ENCODE peak calls at places on chromosomes 13 and 19, in nine cellular contexts. One of them, this sample, is unnamed.

GRCh38 chr13:19150712-19151228 is 30.9 kb downstream of the TUBA3C start:
- DNase-seq in adrenal gland: peak; percentile 18
- DNase-seq in tibial artery: no peak
- DNase-seq in fibroblast of lung: no peak
- DNase-seq in esophagus squamous epithelium: no peak
- DNase-seq in lower leg skin: no peak
- DNase-seq in psoas muscle: peak; percentile 66
- DNase-seq in AG10803: no peak
- DNase-seq in uterus: no peak
- DNase-seq in this sample: no peak

GRCh38 chr13:107881362-107881761 is 334.0 kb downstream of the LIG4 start:
- DNase-seq in adrenal gland: no peak
- DNase-seq in tibial artery: no peak
- DNase-seq in fibroblast of lung: peak; percentile 53
- DNase-seq in esophagus squamous epithelium: no peak
- DNase-seq in lower leg skin: no peak
- DNase-seq in psoas muscle: no peak
- DNase-seq in AG10803: no peak
- DNase-seq in uterus: no peak
- DNase-seq in this sample: no peak

GRCh38 chr19:22503524-22503923 is 81.4 kb upstream of the ZNF98 start:
- DNase-seq in adrenal gland: no peak
- DNase-seq in tibial artery: no peak
- DNase-seq in fibroblast of lung: no peak
- DNase-seq in esophagus squamous epithelium: no peak
- DNase-seq in lower leg skin: no peak
- DNase-seq in psoas muscle: no peak
- DNase-seq in AG10803: no peak
- DNase-seq in uterus: no peak
- DNase-seq in this sample: no peak

GRCh38 chr19:33700408-33700757 is 78.6 kb downstream of the CHST8 start:
- DNase-seq in adrenal gland: no peak
- DNase-seq in tibial artery: no peak
- DNase-seq in fibroblast of lung: no peak
- DNase-seq in esophagus squamous epithelium: no peak
- DNase-seq in lower leg skin: no peak
- DNase-seq in psoas muscle: no peak
- DNase-seq in AG10803: no peak
- DNase-seq in uterus: no peak
- DNase-seq in this sample: no peak

GRCh38 chr13:114119196-114119595 is 13.2 kb downstream of the RASA3 start:
- DNase-seq in adrenal gland: no peak
- DNase-seq in tibial artery: no peak
- DNase-seq in fibroblast of lung: peak; percentile 90
- DNase-seq in esophagus squamous epithelium: no peak
- DNase-seq in lower leg skin: no peak
- DNase-seq in psoas muscle: peak; percentile 58
- DNase-seq in AG10803: peak; percentile 91
- DNase-seq in uterus: peak; percentile 52
- DNase-seq in this sample: no peak

GRCh38 chr19:18875726-18876125 is 20.2 kb downstream of the CERS1 start:
- DNase-seq in adrenal gland: no peak
- DNase-seq in tibial artery: no peak
- DNase-seq in fibroblast of lung: peak; percentile 47
- DNase-seq in esophagus squamous epithelium: no peak
- DNase-seq in lower leg skin: no peak
- DNase-seq in psoas muscle: no peak
- DNase-seq in AG10803: peak; percentile 83
- DNase-seq in uterus: no peak
- DNase-seq in this sample: no peak

GRCh38 chr13:45916036-45916435 is 64.5 kb upstream of the SIAH3 start:
- DNase-seq in adrenal gland: no peak
- DNase-seq in tibial artery: no peak
- DNase-seq in fibroblast of lung: no peak
- DNase-seq in esophagus squamous epithelium: no peak
- DNase-seq in lower leg skin: no peak
- DNase-seq in psoas muscle: no peak
- DNase-seq in AG10803: no peak
- DNase-seq in uterus: no peak
- DNase-seq in this sample: no peak

GRCh38 chr19:54478677-54479266 is 5.7 kb upstream of the CDC42EP5 start:
- DNase-seq in adrenal gland: no peak
- DNase-seq in tibial artery: no peak
- DNase-seq in fibroblast of lung: peak; percentile 54
- DNase-seq in esophagus squamous epithelium: no peak
- DNase-seq in lower leg skin: no peak
- DNase-seq in psoas muscle: no peak
- DNase-seq in AG10803: peak; percentile 48
- DNase-seq in uterus: no peak
- DNase-seq in this sample: no peak

GRCh38 chr19:38728752-38729541 is 15.3 kb downstream of the CAPN12 start:
- DNase-seq in adrenal gland: peak; percentile 37
- DNase-seq in tibial artery: no peak
- DNase-seq in fibroblast of lung: no peak
- DNase-seq in esophagus squamous epithelium: no peak
- DNase-seq in lower leg skin: peak; percentile 85
- DNase-seq in psoas muscle: peak; percentile 50
- DNase-seq in AG10803: no peak
- DNase-seq in uterus: peak; percentile 27
- DNase-seq in this sample: no peak

GRCh38 chr19:58037927-58038687 is 4.3 kb downstream of the ZSCAN1 start:
- DNase-seq in adrenal gland: no peak
- DNase-seq in tibial artery: no peak
- DNase-seq in fibroblast of lung: no peak
- DNase-seq in esophagus squamous epithelium: no peak
- DNase-seq in lower leg skin: no peak
- DNase-seq in psoas muscle: no peak
- DNase-seq in AG10803: no peak
- DNase-seq in uterus: no peak
- DNase-seq in this sample: no peak

GRCh38 chr19:1651061-1651547 is 1.3 kb downstream of the TCF3 start:
- DNase-seq in adrenal gland: no peak
- DNase-seq in tibial artery: no peak
- DNase-seq in fibroblast of lung: peak; percentile 42
- DNase-seq in esophagus squamous epithelium: no peak
- DNase-seq in lower leg skin: no peak
- DNase-seq in psoas muscle: no peak
- DNase-seq in AG10803: peak; percentile 12
- DNase-seq in uterus: no peak
- DNase-seq in this sample: no peak

DNA sequence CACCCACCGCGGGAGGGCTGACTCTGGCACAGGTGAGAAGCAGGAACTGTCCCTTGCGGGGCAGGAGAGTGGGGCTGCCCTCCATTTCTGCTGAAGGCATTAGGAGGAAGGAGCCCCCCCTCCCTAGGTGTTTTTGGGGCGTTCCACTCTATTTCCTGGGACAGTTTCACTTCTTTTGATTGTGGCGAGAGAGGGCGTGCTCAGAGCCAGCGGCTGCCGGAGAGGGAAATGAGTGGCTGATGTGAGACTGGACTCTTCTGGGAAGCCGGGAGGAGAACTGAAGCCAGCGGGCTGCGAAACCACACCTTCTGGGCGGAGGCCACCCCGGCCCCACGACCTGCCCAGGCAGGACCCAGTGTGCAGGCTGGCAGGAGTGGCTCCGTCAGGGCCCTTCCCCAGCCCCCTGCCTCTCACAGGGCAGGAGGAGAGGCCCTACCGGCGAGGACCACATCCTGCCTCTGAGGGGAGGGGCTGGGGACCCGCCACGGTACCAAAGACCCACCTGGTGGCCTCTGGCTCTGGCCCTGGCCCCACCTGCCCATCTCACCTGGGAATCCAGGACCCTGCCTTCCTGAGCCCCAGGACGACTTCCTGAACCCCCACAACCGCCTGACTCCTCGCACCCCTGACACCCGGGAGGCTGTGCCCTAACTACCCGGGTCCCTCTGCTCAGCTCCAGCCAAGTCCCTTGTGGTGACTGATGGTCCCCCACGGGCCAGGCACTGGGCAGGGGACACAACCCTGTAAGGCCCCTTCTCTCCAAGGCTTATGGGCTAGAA is 25.9 kb downstream of the MPND start:
- DNase-seq in adrenal gland: peak; percentile 50
- DNase-seq in tibial artery: no peak
- DNase-seq in fibroblast of lung: no peak
- DNase-seq in esophagus squamous epithelium: no peak
- DNase-seq in lower leg skin: peak; percentile 90
- DNase-seq in psoas muscle: peak; percentile 73
- DNase-seq in AG10803: peak; percentile 31
- DNase-seq in uterus: peak; percentile 62
- DNase-seq in this sample: no peak
- H3K4me3 ChIP-seq in adrenal gland: no peak overlapping the region
- H3K4me3 ChIP-seq in tibial artery: peak overlapping the region; percentile 8
- H3K4me3 ChIP-seq in fibroblast of lung: no peak overlapping the region
- H3K4me3 ChIP-seq in esophagus squamous epithelium: peak overlapping the region; percentile 37
- H3K4me3 ChIP-seq in lower leg skin: no peak overlapping the region
- H3K4me3 ChIP-seq in psoas muscle: peak overlapping the region; percentile 43
- H3K4me3 ChIP-seq in AG10803: no peak overlapping the region
- H3K4me3 ChIP-seq in uterus: peak overlapping the region; percentile 1
- H3K4me3 ChIP-seq in this sample: peak overlapping the region; percentile 56

DNA sequence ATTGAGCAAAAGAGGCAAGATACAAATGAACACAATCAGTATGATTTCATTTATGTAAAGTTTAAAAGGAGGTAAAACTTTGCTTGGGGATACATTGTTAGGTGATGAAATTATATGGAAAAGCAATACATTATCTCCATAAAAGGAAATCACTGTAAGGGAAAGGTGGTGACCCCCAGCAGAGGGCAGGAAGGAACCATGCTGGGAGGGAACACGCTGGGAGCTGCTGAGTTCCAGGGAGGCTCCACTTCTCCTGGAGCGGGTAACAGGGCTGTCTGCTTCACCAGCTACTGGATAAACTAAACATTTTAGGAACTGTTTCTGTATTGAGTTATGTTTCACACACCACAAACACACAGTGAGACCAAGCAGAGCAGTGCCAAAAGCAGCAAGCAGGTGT is 91.2 kb downstream of the KATNAL1 start:
- DNase-seq in adrenal gland: no peak
- DNase-seq in tibial artery: no peak
- DNase-seq in fibroblast of lung: no peak
- DNase-seq in esophagus squamous epithelium: no peak
- DNase-seq in lower leg skin: no peak
- DNase-seq in psoas muscle: no peak
- DNase-seq in AG10803: no peak
- DNase-seq in uterus: no peak
- DNase-seq in this sample: no peak
- TF ChIP-seq CTCF in adrenal gland: no peak
- TF ChIP-seq CTCF in tibial artery: no peak
- TF ChIP-seq CTCF in fibroblast of lung: no peak
- TF ChIP-seq CTCF in esophagus squamous epithelium: no peak
- TF ChIP-seq CTCF in lower leg skin: no peak
- TF ChIP-seq CTCF in psoas muscle: no peak
- TF ChIP-seq CTCF in AG10803: no peak
- TF ChIP-seq CTCF in uterus: no peak
- TF ChIP-seq CTCF in this sample: no peak

GRCh38 chr19:50303558-50303957 is 25.6 kb downstream of the KCNC3 start:
- DNase-seq in adrenal gland: no peak
- DNase-seq in tibial artery: no peak
- DNase-seq in fibroblast of lung: no peak
- DNase-seq in esophagus squamous epithelium: no peak
- DNase-seq in lower leg skin: no peak
- DNase-seq in psoas muscle: no peak
- DNase-seq in AG10803: no peak
- DNase-seq in uterus: no peak
- DNase-seq in this sample: no peak

GRCh38 chr19:50301607-50301971 is 27.6 kb downstream of the KCNC3 start:
- DNase-seq in adrenal gland: no peak
- DNase-seq in tibial artery: no peak
- DNase-seq in fibroblast of lung: no peak
- DNase-seq in esophagus squamous epithelium: no peak
- DNase-seq in lower leg skin: no peak
- DNase-seq in psoas muscle: no peak
- DNase-seq in AG10803: no peak
- DNase-seq in uterus: no peak
- DNase-seq in this sample: no peak

GRCh38 chr19:50300051-50300450 is 29.1 kb downstream of the KCNC3 start:
- DNase-seq in adrenal gland: no peak
- DNase-seq in tibial artery: no peak
- DNase-seq in fibroblast of lung: no peak
- DNase-seq in esophagus squamous epithelium: no peak
- DNase-seq in lower leg skin: no peak
- DNase-seq in psoas muscle: no peak
- DNase-seq in AG10803: no peak
- DNase-seq in uterus: no peak
- DNase-seq in this sample: no peak

DNA sequence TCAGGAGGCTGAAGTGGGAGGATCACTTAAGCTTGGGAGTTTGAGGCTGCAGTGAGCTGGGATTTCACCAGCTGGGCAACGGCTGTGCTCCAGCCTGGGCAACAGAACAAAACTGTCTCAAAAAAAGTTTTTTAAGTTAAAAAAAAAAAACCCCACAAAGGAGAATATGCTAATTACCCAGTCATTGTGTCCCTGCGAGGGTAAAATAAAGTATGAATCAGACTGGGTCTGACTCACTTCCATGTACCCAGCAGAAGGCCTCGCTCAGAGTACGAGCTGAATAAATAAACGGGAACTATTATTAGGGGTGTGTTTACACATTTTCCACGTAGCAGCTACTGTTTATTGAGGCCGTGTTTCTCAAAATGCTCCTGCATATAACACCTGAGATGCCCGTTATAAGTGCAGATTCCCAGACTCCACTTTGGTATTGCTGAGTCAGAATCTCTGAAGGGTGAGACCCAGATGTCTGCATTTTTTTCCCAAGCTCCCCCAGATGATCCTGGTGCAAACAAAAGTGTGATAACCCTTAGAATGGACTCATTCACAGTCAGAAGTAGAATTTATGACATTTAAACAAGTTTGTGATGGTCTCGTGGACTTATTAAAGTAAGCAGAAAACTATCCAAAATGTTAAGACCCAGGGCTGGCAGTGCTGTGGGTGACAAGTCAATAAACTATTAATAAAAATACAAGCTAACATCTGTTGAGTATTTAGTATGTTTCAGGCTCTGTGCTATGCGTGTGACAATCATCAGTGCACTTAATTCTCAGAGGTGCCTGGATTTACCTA is 28.2 kb downstream of the KCNC3 start:
- DNase-seq in adrenal gland: no peak
- DNase-seq in tibial artery: no peak
- DNase-seq in fibroblast of lung: peak; percentile 77
- DNase-seq in esophagus squamous epithelium: no peak
- DNase-seq in lower leg skin: no peak
- DNase-seq in psoas muscle: no peak
- DNase-seq in AG10803: peak; percentile 39
- DNase-seq in uterus: no peak
- DNase-seq in this sample: no peak
- H3K4me3 ChIP-seq in adrenal gland: no peak overlapping the region
- H3K4me3 ChIP-seq in tibial artery: no peak overlapping the region
- H3K4me3 ChIP-seq in fibroblast of lung: no peak overlapping the region
- H3K4me3 ChIP-seq in esophagus squamous epithelium: no peak overlapping the region
- H3K4me3 ChIP-seq in lower leg skin: no peak overlapping the region
- H3K4me3 ChIP-seq in psoas muscle: no peak overlapping the region
- H3K4me3 ChIP-seq in AG10803: no peak overlapping the region
- H3K4me3 ChIP-seq in uterus: no peak overlapping the region
- H3K4me3 ChIP-seq in this sample: no peak overlapping the region

DNA sequence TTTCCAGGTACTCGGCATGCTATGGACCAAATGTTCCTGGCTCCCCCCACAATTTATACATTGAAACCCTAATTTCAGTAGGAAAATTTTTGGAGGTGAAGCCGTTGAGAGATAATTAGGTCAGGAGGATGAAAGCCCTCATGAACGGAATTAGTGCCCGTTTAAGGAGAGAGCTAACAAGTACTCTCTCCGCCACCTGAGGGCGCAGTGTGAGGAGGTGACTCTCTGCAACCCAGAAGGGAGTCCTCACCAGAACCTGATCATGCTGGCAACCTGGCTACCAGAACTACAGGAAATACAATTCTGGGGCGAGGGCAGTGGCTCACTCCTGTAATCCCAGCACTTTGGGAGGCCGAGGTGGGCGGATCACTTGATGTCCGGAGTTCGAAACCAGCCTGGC is 397.8 kb downstream of the SLITRK5 start:
- DNase-seq in adrenal gland: no peak
- DNase-seq in tibial artery: no peak
- DNase-seq in fibroblast of lung: no peak
- DNase-seq in esophagus squamous epithelium: no peak
- DNase-seq in lower leg skin: no peak
- DNase-seq in psoas muscle: no peak
- DNase-seq in AG10803: no peak
- DNase-seq in uterus: no peak
- DNase-seq in this sample: no peak
- TF ChIP-seq CTCF in adrenal gland: no peak
- TF ChIP-seq CTCF in tibial artery: no peak
- TF ChIP-seq CTCF in fibroblast of lung: no peak
- TF ChIP-seq CTCF in esophagus squamous epithelium: no peak
- TF ChIP-seq CTCF in lower leg skin: no peak
- TF ChIP-seq CTCF in psoas muscle: no peak
- TF ChIP-seq CTCF in AG10803: no peak
- TF ChIP-seq CTCF in uterus: no peak
- TF ChIP-seq CTCF in this sample: no peak